ENCODE peak calls at places on chromosomes 2 and 18, in five cellular contexts. One of them, this sample, is unnamed.

GRCh38 chr2:121903037-121903689 is 147.7 kb downstream of the TSN start:
- DNase-seq in bronchial epithelial cell: no peak
- DNase-seq in IMR-90: no peak
- DNase-seq in AG04449: no peak
- DNase-seq in left lung: no peak
- DNase-seq in this sample: no peak

GRCh38 chr18:39841133-39842041 is 2113.6 kb upstream of the PIK3C3 start:
- DNase-seq in bronchial epithelial cell: peak; percentile 39
- DNase-seq in IMR-90: peak; percentile 50
- DNase-seq in AG04449: no peak
- DNase-seq in left lung: peak; percentile 79
- DNase-seq in this sample: peak; percentile 92

GRCh38 chr18:32695534-32695933 is 77.3 kb downstream of the KLHL14 start:
- DNase-seq in bronchial epithelial cell: peak; percentile 76
- DNase-seq in IMR-90: no peak
- DNase-seq in AG04449: no peak
- DNase-seq in left lung: no peak
- DNase-seq in this sample: no peak

GRCh38 chr2:239630618-239631286 is 229.9 kb upstream of the HDAC4 start:
- DNase-seq in bronchial epithelial cell: no peak
- DNase-seq in IMR-90: peak; percentile 42
- DNase-seq in AG04449: peak; percentile 69
- DNase-seq in left lung: no peak
- DNase-seq in this sample: no peak

GRCh38 chr2:71389379-71390072 is 57.9 kb downstream of the ZNF638 start:
- DNase-seq in bronchial epithelial cell: no peak
- DNase-seq in IMR-90: no peak
- DNase-seq in AG04449: no peak
- DNase-seq in left lung: no peak
- DNase-seq in this sample: no peak

GRCh38 chr2:216666461-216667233 is 28.7 kb downstream of the IGFBP5 start:
- DNase-seq in bronchial epithelial cell: peak; percentile 73
- DNase-seq in IMR-90: peak; percentile 71
- DNase-seq in AG04449: no peak
- DNase-seq in left lung: no peak
- DNase-seq in this sample: peak; percentile 84

GRCh38 chr2:111702119-111702808 is 181.7 kb downstream of the ANAPC1 start:
- DNase-seq in bronchial epithelial cell: peak; percentile 42
- DNase-seq in IMR-90: peak; percentile 58
- DNase-seq in AG04449: no peak
- DNase-seq in left lung: no peak
- DNase-seq in this sample: peak; percentile 68

GRCh38 chr2:42042956-42043355 is 4.9 kb upstream of the PKDCC start:
- DNase-seq in bronchial epithelial cell: no peak
- DNase-seq in IMR-90: no peak
- DNase-seq in AG04449: no peak
- DNase-seq in left lung: no peak
- DNase-seq in this sample: no peak

GRCh38 chr2:104050632-104051242 is 803.2 kb upstream of the POU3F3 start:
- DNase-seq in bronchial epithelial cell: no peak
- DNase-seq in IMR-90: no peak
- DNase-seq in AG04449: no peak
- DNase-seq in left lung: no peak
- DNase-seq in this sample: no peak

GRCh38 chr2:20549144-20549543 is 101.8 kb downstream of the HS1BP3 start:
- DNase-seq in bronchial epithelial cell: no peak
- DNase-seq in IMR-90: no peak
- DNase-seq in AG04449: no peak
- DNase-seq in left lung: peak; percentile 19
- DNase-seq in this sample: no peak

GRCh38 chr2:89850881-89851582 is 1159.6 kb downstream of the RPIA start:
- DNase-seq in bronchial epithelial cell: no peak
- DNase-seq in IMR-90: no peak
- DNase-seq in AG04449: no peak
- DNase-seq in left lung: no peak
- DNase-seq in this sample: no peak

GRCh38 chr18:53551868-53552426 is 672.5 kb downstream of the MBD2 start:
- DNase-seq in bronchial epithelial cell: no peak
- DNase-seq in IMR-90: no peak
- DNase-seq in AG04449: no peak
- DNase-seq in left lung: no peak
- DNase-seq in this sample: no peak

GRCh38 chr2:64525323-64525625 is 1.1 kb downstream of the AFTPH start:
- DNase-seq in bronchial epithelial cell: peak; percentile 56
- DNase-seq in IMR-90: peak; percentile 16
- DNase-seq in AG04449: no peak
- DNase-seq in left lung: no peak
- DNase-seq in this sample: no peak

GRCh38 chr2:233674995-233675394 is 3.3 kb downstream of the UGT1A9 start:
- DNase-seq in bronchial epithelial cell: no peak
- DNase-seq in IMR-90: no peak
- DNase-seq in AG04449: no peak
- DNase-seq in left lung: no peak
- DNase-seq in this sample: no peak

GRCh38 chr2:155692108-155692507 is 640.4 kb downstream of the NR4A2 start:
- DNase-seq in bronchial epithelial cell: no peak
- DNase-seq in IMR-90: no peak
- DNase-seq in AG04449: no peak
- DNase-seq in left lung: no peak
- DNase-seq in this sample: no peak

GRCh38 chr18:3207565-3207964 is 12.2 kb downstream of the MYOM1 start:
- DNase-seq in bronchial epithelial cell: peak; percentile 77
- DNase-seq in IMR-90: peak; percentile 20
- DNase-seq in AG04449: no peak
- DNase-seq in left lung: no peak
- DNase-seq in this sample: no peak

GRCh38 chr2:203670939-203671338 is 35.5 kb upstream of the CD28 start:
- DNase-seq in bronchial epithelial cell: peak; percentile 65
- DNase-seq in IMR-90: peak; percentile 53
- DNase-seq in AG04449: no peak
- DNase-seq in left lung: no peak
- DNase-seq in this sample: no peak

GRCh38 chr18:53644799-53645471 is 579.5 kb downstream of the MBD2 start:
- DNase-seq in bronchial epithelial cell: no peak
- DNase-seq in IMR-90: no peak
- DNase-seq in AG04449: no peak
- DNase-seq in left lung: no peak
- DNase-seq in this sample: no peak

GRCh38 chr2:239678666-239679296 is 278.0 kb upstream of the HDAC4 start:
- DNase-seq in bronchial epithelial cell: no peak
- DNase-seq in IMR-90: no peak
- DNase-seq in AG04449: no peak
- DNase-seq in left lung: no peak
- DNase-seq in this sample: no peak

GRCh38 chr18:36620801-36621200 is 208.0 kb downstream of the TPGS2 start:
- DNase-seq in bronchial epithelial cell: no peak
- DNase-seq in IMR-90: no peak
- DNase-seq in AG04449: no peak
- DNase-seq in left lung: no peak
- DNase-seq in this sample: no peak

GRCh38 chr2:158202151-158202778 is 100.6 kb downstream of the UPP2 start:
- DNase-seq in bronchial epithelial cell: peak; percentile 71
- DNase-seq in IMR-90: no peak
- DNase-seq in AG04449: no peak
- DNase-seq in left lung: no peak
- DNase-seq in this sample: no peak

GRCh38 chr2:239790721-239791120 is 234.4 kb downstream of the NDUFA10 start:
- DNase-seq in bronchial epithelial cell: no peak
- DNase-seq in IMR-90: no peak
- DNase-seq in AG04449: no peak
- DNase-seq in left lung: no peak
- DNase-seq in this sample: no peak

GRCh38 chr2:45860136-45861106 is 208.9 kb downstream of the PRKCE start:
- DNase-seq in bronchial epithelial cell: peak; percentile 61
- DNase-seq in IMR-90: peak; percentile 38
- DNase-seq in AG04449: no peak
- DNase-seq in left lung: no peak
- DNase-seq in this sample: no peak
- TF ChIP-seq CTCF in bronchial epithelial cell: no peak
- TF ChIP-seq CTCF in IMR-90: no peak
- TF ChIP-seq CTCF in AG04449: peak; percentile 4
- TF ChIP-seq CTCF in left lung: no peak
- TF ChIP-seq CTCF in this sample: no peak

GRCh38 chr18:35084494-35085449 is 43.6 kb downstream of the MAPRE2 start:
- DNase-seq in bronchial epithelial cell: no peak
- DNase-seq in IMR-90: no peak
- DNase-seq in AG04449: no peak
- DNase-seq in left lung: no peak
- DNase-seq in this sample: no peak
- TF ChIP-seq CTCF in bronchial epithelial cell: no peak
- TF ChIP-seq CTCF in IMR-90: no peak
- TF ChIP-seq CTCF in AG04449: no peak
- TF ChIP-seq CTCF in left lung: no peak
- TF ChIP-seq CTCF in this sample: no peak

GRCh38 chr2:212153923-212154322 is 384.7 kb downstream of the ERBB4 start:
- DNase-seq in bronchial epithelial cell: no peak
- DNase-seq in IMR-90: no peak
- DNase-seq in AG04449: no peak
- DNase-seq in left lung: no peak
- DNase-seq in this sample: no peak

GRCh38 chr2:212142616-212143015 is 396.0 kb downstream of the ERBB4 start:
- DNase-seq in bronchial epithelial cell: no peak
- DNase-seq in IMR-90: peak; percentile 0
- DNase-seq in AG04449: no peak
- DNase-seq in left lung: no peak
- DNase-seq in this sample: no peak

GRCh38 chr2:212145111-212145510 is 393.5 kb downstream of the ERBB4 start:
- DNase-seq in bronchial epithelial cell: peak; percentile 59
- DNase-seq in IMR-90: peak; percentile 60
- DNase-seq in AG04449: no peak
- DNase-seq in left lung: no peak
- DNase-seq in this sample: no peak

DNA sequence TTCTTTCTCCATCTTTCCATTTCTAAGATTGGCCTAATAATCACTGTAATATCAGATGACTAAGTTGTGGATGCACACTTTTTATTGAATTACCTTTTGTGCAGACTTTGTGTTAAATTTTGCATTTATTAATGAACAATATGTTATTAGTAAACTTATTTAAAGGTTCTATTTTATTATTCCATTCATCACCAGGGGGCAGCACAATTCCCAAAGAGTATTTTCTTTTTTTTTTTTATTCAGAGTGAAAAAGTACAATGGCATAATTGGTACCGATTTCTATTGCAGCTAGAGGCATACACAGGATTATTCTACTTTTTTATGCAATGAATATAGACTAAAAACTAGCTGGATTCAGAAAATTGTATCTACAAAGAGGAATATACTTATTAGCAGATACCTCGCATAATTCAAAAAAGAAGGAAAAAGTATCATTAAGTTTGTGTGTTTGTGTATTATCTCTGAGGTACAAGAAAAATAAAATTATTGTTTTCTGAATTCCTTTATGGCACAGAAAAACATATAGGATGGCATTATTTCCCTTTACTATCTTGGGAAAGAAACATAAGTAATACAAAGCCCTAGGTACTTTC is 390.6 kb downstream of the ERBB4 start:
- DNase-seq in bronchial epithelial cell: no peak
- DNase-seq in IMR-90: peak; percentile 1
- DNase-seq in AG04449: no peak
- DNase-seq in left lung: no peak
- DNase-seq in this sample: peak; percentile 29
- TF ChIP-seq CTCF in bronchial epithelial cell: no peak
- TF ChIP-seq CTCF in IMR-90: peak; percentile 44
- TF ChIP-seq CTCF in AG04449: no peak
- TF ChIP-seq CTCF in left lung: peak; percentile 37
- TF ChIP-seq CTCF in this sample: peak; percentile 65

DNA sequence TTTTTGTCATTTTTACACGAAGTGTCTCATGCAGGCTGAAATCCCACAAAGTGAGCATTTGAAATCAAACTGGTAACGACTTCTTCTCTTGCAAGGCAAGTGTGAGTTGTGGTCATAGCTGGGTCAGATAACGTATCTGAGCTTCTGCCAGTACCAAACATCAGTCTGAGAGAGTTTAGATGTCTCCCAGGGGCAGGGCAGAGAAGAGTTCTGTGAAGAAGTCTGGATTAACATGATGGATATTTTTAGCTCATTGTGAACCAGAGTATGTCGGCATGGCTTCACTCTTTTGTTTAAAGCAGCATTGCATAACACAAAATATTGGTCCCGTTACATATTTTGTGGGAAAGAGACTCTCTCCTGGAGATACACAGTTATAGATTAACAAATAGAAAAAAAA is 655.5 kb upstream of the KLHL29 start:
- DNase-seq in bronchial epithelial cell: no peak
- DNase-seq in IMR-90: no peak
- DNase-seq in AG04449: no peak
- DNase-seq in left lung: no peak
- DNase-seq in this sample: no peak
- TF ChIP-seq CTCF in bronchial epithelial cell: no peak
- TF ChIP-seq CTCF in IMR-90: no peak
- TF ChIP-seq CTCF in AG04449: no peak
- TF ChIP-seq CTCF in left lung: no peak
- TF ChIP-seq CTCF in this sample: no peak

GRCh38 chr2:219739061-219739460 is 111.6 kb downstream of the SLC4A3 start:
- DNase-seq in bronchial epithelial cell: no peak
- DNase-seq in IMR-90: peak; percentile 26
- DNase-seq in AG04449: no peak
- DNase-seq in left lung: no peak
- DNase-seq in this sample: no peak

GRCh38 chr2:219736196-219736595 is 108.8 kb downstream of the SLC4A3 start:
- DNase-seq in bronchial epithelial cell: peak; percentile 75
- DNase-seq in IMR-90: peak; percentile 81
- DNase-seq in AG04449: no peak
- DNase-seq in left lung: no peak
- DNase-seq in this sample: peak; percentile 81

GRCh38 chr2:219739866-219740440 is 112.5 kb downstream of the SLC4A3 start:
- DNase-seq in bronchial epithelial cell: no peak
- DNase-seq in IMR-90: no peak
- DNase-seq in AG04449: no peak
- DNase-seq in left lung: no peak
- DNase-seq in this sample: no peak

GRCh38 chr2:219733746-219734145 is 106.3 kb downstream of the SLC4A3 start:
- DNase-seq in bronchial epithelial cell: no peak
- DNase-seq in IMR-90: no peak
- DNase-seq in AG04449: no peak
- DNase-seq in left lung: no peak
- DNase-seq in this sample: no peak

GRCh38 chr2:219737270-219737691 is 109.9 kb downstream of the SLC4A3 start:
- DNase-seq in bronchial epithelial cell: no peak
- DNase-seq in IMR-90: peak; percentile 43
- DNase-seq in AG04449: no peak
- DNase-seq in left lung: no peak
- DNase-seq in this sample: peak; percentile 48
- TF ChIP-seq CTCF in bronchial epithelial cell: no peak
- TF ChIP-seq CTCF in IMR-90: peak; percentile 62
- TF ChIP-seq CTCF in AG04449: peak; percentile 60
- TF ChIP-seq CTCF in left lung: no peak
- TF ChIP-seq CTCF in this sample: peak; percentile 65

GRCh38 chr2:85769236-85769986 is 15.6 kb downstream of the ATOH8 start:
- DNase-seq in bronchial epithelial cell: no peak
- DNase-seq in IMR-90: no peak
- DNase-seq in AG04449: no peak
- DNase-seq in left lung: no peak
- DNase-seq in this sample: peak; percentile 59
- TF ChIP-seq CTCF in bronchial epithelial cell: peak; percentile 17
- TF ChIP-seq CTCF in IMR-90: peak; percentile 29
- TF ChIP-seq CTCF in AG04449: peak; percentile 35
- TF ChIP-seq CTCF in left lung: no peak
- TF ChIP-seq CTCF in this sample: peak; percentile 45

This sample was measured in neural progenitor cell.